ENCODE peak calls at places on chromosomes 4 and X, in five cellular contexts. One of them, this sample, is unnamed. For H3K36me3 and H3K4me1, the result is how much of the 10 kb centered on the place peaks cover.

GRCh38 chr4:53651142-53651720 is 59.9 kb upstream of the LNX1 start:
- DNase-seq in effector memory CD4-positive, alpha-beta T cell: no peak
- DNase-seq in Karpas-422: no peak
- DNase-seq in pancreas: no peak
- DNase-seq in lung: no peak
- DNase-seq in this sample: peak

GRCh38 chrX:45714864-45715263 is 514.2 kb upstream of the DIPK2B start:
- DNase-seq in effector memory CD4-positive, alpha-beta T cell: no peak
- DNase-seq in Karpas-422: no peak
- DNase-seq in pancreas: no peak
- DNase-seq in lung: no peak
- DNase-seq in this sample: no peak

GRCh38 chrX:22660756-22661155 is 339.0 kb upstream of the DDX53 start:
- DNase-seq in effector memory CD4-positive, alpha-beta T cell: no peak
- DNase-seq in Karpas-422: no peak
- DNase-seq in pancreas: no peak
- DNase-seq in lung: no peak
- DNase-seq in this sample: no peak

GRCh38 chrX:153557618-153558017 is 40.2 kb downstream of the ATP2B3 start:
- DNase-seq in effector memory CD4-positive, alpha-beta T cell: no peak
- DNase-seq in Karpas-422: no peak
- DNase-seq in pancreas: no peak
- DNase-seq in lung: no peak
- DNase-seq in this sample: no peak

GRCh38 chrX:154019061-154019621 is 561 bp downstream of the IRAK1 start:
- DNase-seq in effector memory CD4-positive, alpha-beta T cell: no peak
- DNase-seq in Karpas-422: peak
- DNase-seq in pancreas: no peak
- DNase-seq in lung: no peak
- DNase-seq in this sample: no peak

GRCh38 chrX:13290891-13291614 is 28.8 kb downstream of the ATXN3L start:
- DNase-seq in effector memory CD4-positive, alpha-beta T cell: no peak
- DNase-seq in Karpas-422: no peak
- DNase-seq in pancreas: no peak
- DNase-seq in lung: no peak
- DNase-seq in this sample: no peak

GRCh38 chr4:80307183-80307735 is 28.3 kb upstream of the CFAP299 start:
- DNase-seq in effector memory CD4-positive, alpha-beta T cell: no peak
- DNase-seq in Karpas-422: no peak
- DNase-seq in pancreas: no peak
- DNase-seq in lung: no peak
- DNase-seq in this sample: peak

GRCh38 chr4:151055539-151055938 is 40.5 kb upstream of the LRBA start:
- DNase-seq in effector memory CD4-positive, alpha-beta T cell: no peak
- DNase-seq in Karpas-422: no peak
- DNase-seq in pancreas: no peak
- DNase-seq in lung: no peak
- DNase-seq in this sample: no peak

GRCh38 chr4:88659061-88659889 is 38.4 kb downstream of the NAP1L5 start:
- DNase-seq in effector memory CD4-positive, alpha-beta T cell: no peak
- DNase-seq in Karpas-422: peak
- DNase-seq in pancreas: peak
- DNase-seq in lung: peak
- DNase-seq in this sample: peak

GRCh38 chr4:145878501-145879435 is 59.9 kb downstream of the ZNF827 start:
- DNase-seq in effector memory CD4-positive, alpha-beta T cell: no peak
- DNase-seq in Karpas-422: no peak
- DNase-seq in pancreas: no peak
- DNase-seq in lung: no peak
- DNase-seq in this sample: peak

DNA sequence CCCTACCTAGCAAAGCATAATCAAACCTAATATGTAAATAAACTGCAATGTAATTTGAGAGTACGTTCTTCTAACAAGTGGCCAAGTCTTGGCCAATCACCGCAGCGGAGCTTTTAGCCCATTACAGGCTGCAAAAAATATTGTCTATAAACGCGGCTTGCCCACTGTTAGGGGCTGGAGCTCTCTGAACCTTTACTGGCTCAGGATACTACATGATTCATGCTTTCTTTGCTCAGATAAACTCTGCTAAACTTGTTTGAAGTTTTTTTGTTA is 990 bp upstream of the HADH start:
- DNase-seq in effector memory CD4-positive, alpha-beta T cell: no peak
- DNase-seq in Karpas-422: peak
- DNase-seq in pancreas: no peak
- DNase-seq in lung: no peak
- DNase-seq in this sample: no peak
- H3K4me3 ChIP-seq in effector memory CD4-positive, alpha-beta T cell: no peak
- H3K4me3 ChIP-seq in Karpas-422: peak
- H3K4me3 ChIP-seq in pancreas: peak
- H3K4me3 ChIP-seq in lung: no peak
- H3K4me3 ChIP-seq in this sample: no peak

GRCh38 chrX:69510914-69511513 is 6.9 kb downstream of the NALF2 start:
- DNase-seq in effector memory CD4-positive, alpha-beta T cell: no peak
- DNase-seq in Karpas-422: no peak
- DNase-seq in pancreas: no peak
- DNase-seq in lung: no peak
- DNase-seq in this sample: no peak
- H3K36me3 ChIP-seq in effector memory CD4-positive, alpha-beta T cell: under half
- H3K36me3 ChIP-seq in Karpas-422: under half
- H3K36me3 ChIP-seq in pancreas: under half
- H3K36me3 ChIP-seq in lung: under half
- H3K36me3 ChIP-seq in this sample: under half

DNA sequence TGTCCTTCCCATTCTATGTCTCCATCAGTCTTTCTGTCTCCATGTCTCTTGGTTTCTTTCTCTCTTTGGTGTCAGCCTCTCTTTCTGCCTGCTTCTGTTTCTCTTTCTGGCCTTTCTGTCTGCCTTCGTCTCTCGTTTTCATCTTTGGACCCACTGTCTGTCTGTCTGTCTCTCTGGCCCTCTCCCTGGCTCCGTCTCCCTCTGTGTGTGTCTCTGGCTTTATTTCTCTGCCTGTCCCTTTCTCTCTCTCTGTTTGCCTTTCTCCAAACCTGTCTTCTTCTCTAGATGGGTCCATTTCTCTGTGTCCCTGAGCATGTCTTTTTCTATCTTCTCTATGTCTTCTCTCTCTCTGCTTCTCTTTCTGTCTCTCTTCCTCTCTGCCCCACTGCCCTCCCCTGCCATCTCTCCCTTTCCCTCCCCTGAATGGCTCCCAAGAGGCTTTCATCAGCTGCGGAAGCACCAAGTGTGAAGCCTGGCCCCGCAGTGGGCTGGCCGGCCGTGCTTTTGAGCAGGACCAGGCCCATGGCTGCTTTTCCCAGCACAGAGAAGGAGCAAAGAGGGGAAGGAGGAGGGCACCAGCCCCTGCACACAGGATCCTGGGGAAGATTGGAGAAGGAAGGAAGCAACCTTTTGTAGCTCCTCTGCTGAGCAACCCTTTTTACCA is 57.4 kb downstream of the PJA1 start:
- DNase-seq in effector memory CD4-positive, alpha-beta T cell: no peak
- DNase-seq in Karpas-422: no peak
- DNase-seq in pancreas: no peak
- DNase-seq in lung: no peak
- DNase-seq in this sample: no peak
- H3K4me1 ChIP-seq in effector memory CD4-positive, alpha-beta T cell: under half
- H3K4me1 ChIP-seq in Karpas-422: under half
- H3K4me1 ChIP-seq in pancreas: under half
- H3K4me1 ChIP-seq in lung: under half
- H3K4me1 ChIP-seq in this sample: under half

GRCh38 chr4:188661502-188661901 is 522.3 kb downstream of the TRIML1 start:
- DNase-seq in effector memory CD4-positive, alpha-beta T cell: no peak
- DNase-seq in Karpas-422: no peak
- DNase-seq in pancreas: no peak
- DNase-seq in lung: no peak
- DNase-seq in this sample: no peak
- H3K4me3 ChIP-seq in effector memory CD4-positive, alpha-beta T cell: no peak
- H3K4me3 ChIP-seq in Karpas-422: no peak
- H3K4me3 ChIP-seq in pancreas: no peak
- H3K4me3 ChIP-seq in lung: no peak
- H3K4me3 ChIP-seq in this sample: no peak

GRCh38 chr4:74793757-74794340 is 474 bp downstream of the BTC start:
- DNase-seq in effector memory CD4-positive, alpha-beta T cell: no peak
- DNase-seq in Karpas-422: peak
- DNase-seq in pancreas: peak
- DNase-seq in lung: peak
- DNase-seq in this sample: no peak
- H3K36me3 ChIP-seq in effector memory CD4-positive, alpha-beta T cell: under half
- H3K36me3 ChIP-seq in Karpas-422: under half
- H3K36me3 ChIP-seq in pancreas: under half
- H3K36me3 ChIP-seq in lung: under half
- H3K36me3 ChIP-seq in this sample: under half